ENCODE peak calls at places on chromosomes 11 and 22, in five cellular contexts. One of them, this sample, is unnamed. For H3K9me2 and H4K20me1, the result is how much of the 10 kb centered on the place peaks cover.

GRCh38 chr22:27999876-28000275 is 80.8 kb upstream of the PITPNB start:
- DNase-seq in GM23248: no peak
- DNase-seq in hepatocyte: no peak
- DNase-seq in SK-N-SH: no peak
- DNase-seq in GM23338: no peak
- DNase-seq in this sample: no peak

GRCh38 chr22:44331881-44332714 is 19.3 kb upstream of the SHISAL1 start:
- DNase-seq in GM23248: peak
- DNase-seq in hepatocyte: peak
- DNase-seq in SK-N-SH: peak
- DNase-seq in GM23338: peak
- DNase-seq in this sample: peak

GRCh38 chr22:28997342-28997741 is 64.3 kb downstream of the C22orf31 start:
- DNase-seq in GM23248: no peak
- DNase-seq in hepatocyte: no peak
- DNase-seq in SK-N-SH: no peak
- DNase-seq in GM23338: no peak
- DNase-seq in this sample: no peak

GRCh38 chr11:30911247-30911646 is 325.1 kb upstream of the MPPED2 start:
- DNase-seq in GM23248: no peak
- DNase-seq in hepatocyte: no peak
- DNase-seq in SK-N-SH: no peak
- DNase-seq in GM23338: no peak
- DNase-seq in this sample: no peak

GRCh38 chr11:110425751-110426545 is 3.8 kb upstream of the FDX1 start:
- DNase-seq in GM23248: peak
- DNase-seq in hepatocyte: no peak
- DNase-seq in SK-N-SH: no peak
- DNase-seq in GM23338: no peak
- DNase-seq in this sample: no peak

GRCh38 chr11:22671751-22672150 is 5.3 kb downstream of the GAS2 start:
- DNase-seq in GM23248: peak
- DNase-seq in hepatocyte: no peak
- DNase-seq in SK-N-SH: no peak
- DNase-seq in GM23338: no peak
- DNase-seq in this sample: no peak

GRCh38 chr11:72738199-72739141 is 13.7 kb downstream of the ARAP1 start:
- DNase-seq in GM23248: peak
- DNase-seq in hepatocyte: peak
- DNase-seq in SK-N-SH: no peak
- DNase-seq in GM23338: peak
- DNase-seq in this sample: peak

GRCh38 chr11:47716692-47717091 is 1.5 kb upstream of the AGBL2 start:
- DNase-seq in GM23248: no peak
- DNase-seq in hepatocyte: no peak
- DNase-seq in SK-N-SH: no peak
- DNase-seq in GM23338: no peak
- DNase-seq in this sample: no peak

GRCh38 chr11:73194593-73194992 is 23.5 kb upstream of the P2RY2 start:
- DNase-seq in GM23248: peak
- DNase-seq in hepatocyte: peak
- DNase-seq in SK-N-SH: no peak
- DNase-seq in GM23338: no peak
- DNase-seq in this sample: peak

GRCh38 chr11:40293655-40294342 is 1165.7 kb downstream of the LRRC4C start:
- DNase-seq in GM23248: peak
- DNase-seq in hepatocyte: peak
- DNase-seq in SK-N-SH: peak
- DNase-seq in GM23338: peak
- DNase-seq in this sample: peak

GRCh38 chr22:42222140-42222539 is 48.3 kb downstream of the TCF20 start:
- DNase-seq in GM23248: no peak
- DNase-seq in hepatocyte: no peak
- DNase-seq in SK-N-SH: no peak
- DNase-seq in GM23338: no peak
- DNase-seq in this sample: no peak

GRCh38 chr11:90344546-90344945 is 121.7 kb upstream of the CHORDC1 start:
- DNase-seq in GM23248: no peak
- DNase-seq in hepatocyte: no peak
- DNase-seq in SK-N-SH: no peak
- DNase-seq in GM23338: no peak
- DNase-seq in this sample: peak

GRCh38 chr11:67376873-67377808 is 3.7 kb upstream of the CLCF1 start:
- DNase-seq in GM23248: no peak
- DNase-seq in hepatocyte: no peak
- DNase-seq in SK-N-SH: no peak
- DNase-seq in GM23338: no peak
- DNase-seq in this sample: peak

DNA sequence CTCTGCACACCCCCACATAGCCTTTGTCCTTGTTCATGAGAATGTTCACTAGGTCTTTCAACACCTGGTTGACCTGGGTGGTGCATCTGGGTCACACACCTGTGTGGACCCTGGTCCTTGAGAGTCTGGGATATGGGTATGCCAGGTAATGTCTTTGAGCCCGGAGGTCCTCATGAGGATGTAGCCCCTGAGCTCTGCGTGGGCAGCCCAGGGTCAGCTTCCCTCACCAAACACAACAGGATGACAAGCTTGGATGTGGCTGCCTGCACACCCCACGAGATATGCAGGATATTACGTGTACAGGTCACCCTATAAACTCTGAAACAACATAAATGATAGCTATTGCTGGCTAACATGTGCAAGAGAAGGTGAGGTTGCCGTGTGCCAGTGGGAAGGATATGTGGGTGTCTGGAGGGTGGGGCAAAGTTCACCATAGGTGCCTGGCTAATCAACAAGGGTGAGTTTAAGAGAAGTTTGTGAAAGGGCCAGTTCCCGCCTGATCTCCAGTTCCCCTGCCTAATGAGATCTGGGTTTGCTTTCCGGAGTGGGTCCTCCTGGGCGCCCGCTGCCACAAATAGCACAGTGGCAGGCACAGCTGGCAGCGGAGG is 1.3 kb upstream of the PPARA start:
- DNase-seq in GM23248: no peak
- DNase-seq in hepatocyte: no peak
- DNase-seq in SK-N-SH: no peak
- DNase-seq in GM23338: no peak
- DNase-seq in this sample: no peak
- H3K4me2 ChIP-seq in GM23248: peak
- H3K4me2 ChIP-seq in hepatocyte: peak
- H3K4me2 ChIP-seq in SK-N-SH: peak
- H3K4me2 ChIP-seq in GM23338: peak
- H3K4me2 ChIP-seq in this sample: peak

GRCh38 chr11:118215765-118216164 is 9.0 kb downstream of the JAML start:
- DNase-seq in GM23248: no peak
- DNase-seq in hepatocyte: no peak
- DNase-seq in SK-N-SH: no peak
- DNase-seq in GM23338: no peak
- DNase-seq in this sample: no peak

GRCh38 chr11:118217575-118217974 is 7.2 kb downstream of the JAML start:
- DNase-seq in GM23248: no peak
- DNase-seq in hepatocyte: no peak
- DNase-seq in SK-N-SH: no peak
- DNase-seq in GM23338: no peak
- DNase-seq in this sample: no peak

GRCh38 chr11:118215262-118215661 is 9.5 kb downstream of the JAML start:
- DNase-seq in GM23248: no peak
- DNase-seq in hepatocyte: no peak
- DNase-seq in SK-N-SH: no peak
- DNase-seq in GM23338: no peak
- DNase-seq in this sample: no peak

GRCh38 chr11:118219244-118219643 is 5.6 kb downstream of the JAML start:
- DNase-seq in GM23248: no peak
- DNase-seq in hepatocyte: no peak
- DNase-seq in SK-N-SH: no peak
- DNase-seq in GM23338: no peak
- DNase-seq in this sample: no peak

GRCh38 chr11:118216621-118217526 is 7.9 kb downstream of the JAML start:
- DNase-seq in GM23248: no peak
- DNase-seq in hepatocyte: no peak
- DNase-seq in SK-N-SH: no peak
- DNase-seq in GM23338: no peak
- DNase-seq in this sample: no peak
- H3K9me2 ChIP-seq in GM23248: under half
- H3K9me2 ChIP-seq in hepatocyte: under half
- H3K9me2 ChIP-seq in SK-N-SH: under half
- H3K9me2 ChIP-seq in GM23338: under half
- H3K9me2 ChIP-seq in this sample: under half

GRCh38 chr11:69647349-69647748 is 6.4 kb downstream of the CCND1 start:
- DNase-seq in GM23248: peak
- DNase-seq in hepatocyte: no peak
- DNase-seq in SK-N-SH: no peak
- DNase-seq in GM23338: no peak
- DNase-seq in this sample: no peak

GRCh38 chr11:69647761-69648497 is 7.0 kb downstream of the CCND1 start:
- DNase-seq in GM23248: peak
- DNase-seq in hepatocyte: no peak
- DNase-seq in SK-N-SH: no peak
- DNase-seq in GM23338: no peak
- DNase-seq in this sample: no peak

GRCh38 chr11:69650081-69650831 is 9.3 kb downstream of the CCND1 start:
- DNase-seq in GM23248: peak
- DNase-seq in hepatocyte: no peak
- DNase-seq in SK-N-SH: peak
- DNase-seq in GM23338: no peak
- DNase-seq in this sample: no peak

GRCh38 chr11:69649576-69649900 is 8.6 kb downstream of the CCND1 start:
- DNase-seq in GM23248: no peak
- DNase-seq in hepatocyte: no peak
- DNase-seq in SK-N-SH: no peak
- DNase-seq in GM23338: no peak
- DNase-seq in this sample: no peak

DNA sequence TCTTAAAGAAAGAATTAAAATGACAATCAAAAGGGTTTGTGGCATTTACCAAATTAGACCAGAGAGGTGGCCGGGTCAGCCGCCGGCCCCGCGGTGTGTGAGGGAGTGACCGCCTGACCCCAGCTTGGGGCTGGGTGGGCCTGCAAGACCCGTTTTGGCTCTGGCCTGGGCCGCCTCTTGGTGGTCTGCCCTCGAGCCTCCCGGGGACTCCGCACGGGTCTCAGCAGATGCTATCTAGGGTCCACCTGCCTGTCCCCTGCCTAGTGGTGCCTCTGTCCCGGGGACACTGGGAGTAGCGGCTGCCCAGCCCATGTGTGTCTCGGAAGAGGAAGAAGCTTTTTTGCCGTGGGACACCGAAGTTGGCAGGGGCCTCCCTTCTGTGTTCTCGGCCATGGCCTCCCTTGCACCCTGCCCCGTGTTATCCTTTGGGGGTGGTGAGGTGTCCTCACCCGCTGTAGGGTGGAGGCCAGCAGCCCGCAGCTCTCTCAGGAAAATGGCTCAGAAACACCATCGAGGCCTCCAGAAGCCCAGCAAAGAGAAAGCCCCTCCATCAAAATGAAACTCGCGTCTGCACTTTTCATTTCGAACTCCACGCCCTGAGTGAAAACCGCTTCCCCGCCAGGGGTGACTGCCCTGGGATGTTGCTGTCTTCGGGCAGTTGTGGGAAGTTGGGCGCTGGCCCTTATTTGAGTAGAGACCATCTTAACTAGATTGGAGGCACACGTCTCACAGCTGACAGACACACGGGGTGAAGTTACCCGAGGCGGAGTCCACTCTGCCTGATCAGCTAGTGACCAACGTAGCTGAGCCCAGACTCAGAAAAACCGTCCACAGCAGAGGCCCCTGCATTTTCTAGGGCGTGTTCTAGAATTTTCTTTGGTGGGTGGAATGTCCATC is 8.0 kb downstream of the CCND1 start:
- DNase-seq in GM23248: peak
- DNase-seq in hepatocyte: no peak
- DNase-seq in SK-N-SH: no peak
- DNase-seq in GM23338: no peak
- DNase-seq in this sample: no peak
- H4K20me1 ChIP-seq in GM23248: under half
- H4K20me1 ChIP-seq in hepatocyte: under half
- H4K20me1 ChIP-seq in SK-N-SH: half or more
- H4K20me1 ChIP-seq in GM23338: under half
- H4K20me1 ChIP-seq in this sample: half or more

GRCh38 chr11:118757881-118758399 is 33.0 kb downstream of the DDX6 start:
- DNase-seq in GM23248: no peak
- DNase-seq in hepatocyte: no peak
- DNase-seq in SK-N-SH: no peak
- DNase-seq in GM23338: no peak
- DNase-seq in this sample: no peak
- H3K4me2 ChIP-seq in GM23248: no peak
- H3K4me2 ChIP-seq in hepatocyte: no peak
- H3K4me2 ChIP-seq in SK-N-SH: no peak
- H3K4me2 ChIP-seq in GM23338: no peak
- H3K4me2 ChIP-seq in this sample: no peak

GRCh38 chr11:68837583-68838571 is 3.8 kb downstream of the CPT1A start:
- DNase-seq in GM23248: no peak
- DNase-seq in hepatocyte: no peak
- DNase-seq in SK-N-SH: no peak
- DNase-seq in GM23338: no peak
- DNase-seq in this sample: no peak

GRCh38 chr11:68840661-68841653 is 759 bp downstream of the CPT1A start:
- DNase-seq in GM23248: peak
- DNase-seq in hepatocyte: peak
- DNase-seq in SK-N-SH: peak
- DNase-seq in GM23338: peak
- DNase-seq in this sample: peak

GRCh38 chr11:68838572-68838964 is 3.1 kb downstream of the CPT1A start:
- DNase-seq in GM23248: peak
- DNase-seq in hepatocyte: no peak
- DNase-seq in SK-N-SH: no peak
- DNase-seq in GM23338: no peak
- DNase-seq in this sample: no peak

GRCh38 chr11:68839953-68840641 is 1.6 kb downstream of the CPT1A start:
- DNase-seq in GM23248: peak
- DNase-seq in hepatocyte: no peak
- DNase-seq in SK-N-SH: no peak
- DNase-seq in GM23338: peak
- DNase-seq in this sample: no peak

DNA sequence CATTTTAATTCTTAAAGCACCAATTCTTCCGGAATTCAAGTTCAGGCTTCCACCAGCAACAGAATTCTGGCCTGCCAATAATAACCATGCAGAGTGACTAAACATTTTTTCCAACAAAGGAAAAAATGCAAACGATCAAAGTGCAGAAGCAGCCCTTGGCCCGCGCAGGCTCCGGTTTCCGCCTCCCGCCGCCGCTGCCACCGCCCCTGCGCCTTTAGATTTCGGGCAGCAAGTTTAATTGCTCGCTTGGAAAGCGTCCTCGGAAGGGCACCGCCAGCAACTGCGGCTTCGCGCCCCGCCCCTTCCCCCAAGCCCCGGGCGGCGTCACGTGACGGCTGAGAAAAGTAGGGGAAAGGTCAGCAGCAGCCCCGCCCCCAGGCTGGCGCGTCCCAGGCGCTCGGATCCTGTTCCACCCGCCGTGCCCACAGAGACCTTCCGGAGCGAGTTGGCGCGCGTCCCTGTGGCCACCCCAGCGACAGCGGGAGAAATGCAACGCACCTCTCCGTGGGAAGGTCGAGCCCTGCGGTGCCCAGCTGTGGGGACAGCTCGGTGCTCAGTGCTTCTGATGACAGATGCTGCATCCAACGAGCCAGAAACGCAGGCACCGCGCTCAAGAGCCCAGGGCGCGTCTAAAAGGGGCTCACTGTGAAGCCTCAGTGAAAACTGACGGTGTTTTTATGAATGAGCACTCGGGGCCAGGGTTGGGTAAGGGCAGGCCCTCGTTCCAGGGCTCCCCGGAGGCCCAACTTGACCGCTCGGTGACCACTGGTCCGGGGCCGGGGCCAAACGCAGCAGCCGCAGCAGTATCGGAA is 2.5 kb downstream of the CPT1A start:
- DNase-seq in GM23248: peak
- DNase-seq in hepatocyte: peak
- DNase-seq in SK-N-SH: peak
- DNase-seq in GM23338: peak
- DNase-seq in this sample: peak
- H3K9me2 ChIP-seq in GM23248: under half
- H3K9me2 ChIP-seq in hepatocyte: under half
- H3K9me2 ChIP-seq in SK-N-SH: under half
- H3K9me2 ChIP-seq in GM23338: under half
- H3K9me2 ChIP-seq in this sample: under half

This sample was measured in PC-9.